ENCODE peak calls at places on chromosome X, in nine cellular contexts. T, K, S, L, Y, E, W, H and P are unnamed samples.

GRCh38 chrX:21354725-21355124 is 19.5 kb upstream of the CNKSR2 start:
- DNase-seq in L (no peak), Y (no peak), S (no peak), K (no peak), W (no peak), E (no peak), T (no peak), H (no peak), P (no peak)

GRCh38 chrX:14050704-14051103 is 21.0 kb upstream of the GEMIN8 start:
- DNase-seq in Y (no peak), W (no peak), E (no peak), K (no peak), L (no peak), T (no peak), H (no peak), S (peak), P (no peak)

GRCh38 chrX:437636-438390 is 51.1 kb upstream of the PPP2R3B start:
- DNase-seq in H (no peak), S (no peak), E (no peak), W (no peak), L (no peak), K (peak), T (no peak), Y (no peak), P (peak)

GRCh38 chrX:40267334-40268118 is 169.8 kb upstream of the BCOR start:
- DNase-seq in L (no peak), Y (no peak), S (no peak), H (no peak), W (no peak), E (no peak), T (no peak), K (peak), P (no peak)

GRCh38 chrX:10612215-10612614 is 8.2 kb downstream of the MID1 start:
- DNase-seq in L (no peak), K (no peak), Y (no peak), H (no peak), T (no peak), E (no peak), W (no peak), S (peak), P (no peak)

GRCh38 chrX:12011075-12011474 is 127.2 kb upstream of the FRMPD4 start:
- DNase-seq in T (no peak), E (no peak), S (peak), L (no peak), H (no peak), Y (no peak), K (no peak), W (no peak), P (no peak)

GRCh38 chrX:39720945-39721344 is 376.8 kb downstream of the BCOR start:
- DNase-seq in E (no peak), Y (no peak), H (no peak), T (no peak), S (no peak), W (no peak), K (no peak), L (no peak), P (no peak)

GRCh38 chrX:97685753-97686152 is 802.0 kb downstream of the RPA4 start:
- DNase-seq in W (peak), Y (peak), E (peak), K (peak), L (peak), T (peak), H (no peak), S (peak), P (no peak)

GRCh38 chrX:153973127-153974002 is 811 bp downstream of the TMEM187 start:
- DNase-seq in L (no peak), Y (no peak), H (peak), W (no peak), K (no peak), E (no peak), T (no peak), S (no peak), P (no peak)

GRCh38 chrX:13307041-13307440 is 12.8 kb downstream of the ATXN3L start:
- DNase-seq in K (no peak), L (no peak), S (peak), E (no peak), T (no peak), W (no peak), Y (no peak), H (no peak), P (no peak)

GRCh38 chrX:118644378-118644777 is 83.0 kb upstream of the IL13RA1 start:
- DNase-seq in E (no peak), L (peak), W (peak), T (peak), H (no peak), K (no peak), S (peak), Y (peak), P (no peak)

GRCh38 chrX:154096140-154097002 is 1.1 kb downstream of the MECP2 start:
- DNase-seq in L (no peak), K (no peak), H (no peak), Y (no peak), W (no peak), E (peak), S (peak), T (no peak), P (no peak)

GRCh38 chrX:120568047-120568446 is 7.3 kb upstream of the CUL4B start:
- DNase-seq in L (no peak), T (no peak), Y (no peak), S (no peak), K (no peak), H (no peak), W (no peak), E (no peak), P (no peak)

GRCh38 chrX:101287402-101287801 is 3.7 kb downstream of the TAF7L start:
- DNase-seq in K (peak), H (no peak), Y (peak), T (no peak), E (peak), L (peak), S (peak), W (no peak), P (peak)

GRCh38 chrX:134481339-134481738 is 21.4 kb downstream of the HPRT1 start:
- DNase-seq in K (no peak), S (no peak), H (no peak), L (no peak), W (no peak), E (no peak), T (no peak), Y (no peak), P (no peak)